ENCODE peak calls at places on chromosome 2, in four cellular contexts. One of them, this sample, is unnamed. For H3F3A, the result is how much of the 10 kb centered on the place peaks cover.

GRCh38 chr2:128516938-128517337 is 198.3 kb upstream of the HS6ST1 start:
- DNase-seq in MM.1S: no peak
- DNase-seq in neural progenitor cell: no peak
- DNase-seq in GM23248: no peak
- DNase-seq in this sample: no peak

GRCh38 chr2:217988014-217988839 is 14.6 kb downstream of the TNS1 start:
- DNase-seq in MM.1S: peak
- DNase-seq in neural progenitor cell: peak
- DNase-seq in GM23248: peak
- DNase-seq in this sample: peak

GRCh38 chr2:74010087-74010541 is 25.4 kb downstream of the TET3 start:
- DNase-seq in MM.1S: no peak
- DNase-seq in GM23248: no peak
- DNase-seq in neural progenitor cell: no peak
- DNase-seq in this sample: peak

GRCh38 chr2:75801234-75801982 is 90.7 kb upstream of the GCFC2 start:
- DNase-seq in GM23248: no peak
- DNase-seq in neural progenitor cell: no peak
- DNase-seq in MM.1S: peak
- DNase-seq in this sample: no peak

GRCh38 chr2:149080104-149080503 is 41.6 kb downstream of the LYPD6B start:
- DNase-seq in MM.1S: no peak
- DNase-seq in neural progenitor cell: no peak
- DNase-seq in GM23248: no peak
- DNase-seq in this sample: no peak

GRCh38 chr2:105301646-105302045 is 27.9 kb downstream of the TGFBRAP1 start:
- DNase-seq in neural progenitor cell: no peak
- DNase-seq in GM23248: no peak
- DNase-seq in MM.1S: no peak
- DNase-seq in this sample: no peak

GRCh38 chr2:148876589-148877402 is 1.8 kb downstream of the KIF5C start:
- DNase-seq in MM.1S: no peak
- DNase-seq in neural progenitor cell: peak
- DNase-seq in GM23248: peak
- DNase-seq in this sample: peak

GRCh38 chr2:86383844-86384243 is 46.4 kb upstream of the REEP1 start:
- DNase-seq in GM23248: peak
- DNase-seq in neural progenitor cell: no peak
- DNase-seq in MM.1S: no peak
- DNase-seq in this sample: no peak

GRCh38 chr2:222627764-222628163 is 28.1 kb downstream of the FARSB start:
- DNase-seq in GM23248: no peak
- DNase-seq in MM.1S: no peak
- DNase-seq in neural progenitor cell: no peak
- DNase-seq in this sample: no peak

GRCh38 chr2:215749092-215749957 is 264.0 kb downstream of the MREG start:
- DNase-seq in MM.1S: no peak
- DNase-seq in GM23248: peak
- DNase-seq in neural progenitor cell: no peak
- DNase-seq in this sample: no peak

GRCh38 chr2:10552220-10552870 is 104.2 kb upstream of the ODC1 start:
- DNase-seq in MM.1S: no peak
- DNase-seq in GM23248: peak
- DNase-seq in neural progenitor cell: no peak
- DNase-seq in this sample: peak

GRCh38 chr2:65030481-65030880 is 25.7 kb upstream of the CEP68 start:
- DNase-seq in MM.1S: peak
- DNase-seq in GM23248: no peak
- DNase-seq in neural progenitor cell: no peak
- DNase-seq in this sample: no peak
- H3F3A ChIP-seq in MM.1S: half or more
- H3F3A ChIP-seq in GM23248: under half
- H3F3A ChIP-seq in neural progenitor cell: under half
- H3F3A ChIP-seq in this sample: under half

GRCh38 chr2:24017711-24018110 is 7.8 kb downstream of the MFSD2B start:
- DNase-seq in MM.1S: no peak
- DNase-seq in GM23248: no peak
- DNase-seq in neural progenitor cell: no peak
- DNase-seq in this sample: peak
- H3F3A ChIP-seq in MM.1S: under half
- H3F3A ChIP-seq in GM23248: under half
- H3F3A ChIP-seq in neural progenitor cell: under half
- H3F3A ChIP-seq in this sample: under half

GRCh38 chr2:26316845-26317244 is 29.1 kb upstream of the SELENOI start:
- DNase-seq in neural progenitor cell: no peak
- DNase-seq in GM23248: no peak
- DNase-seq in MM.1S: no peak
- DNase-seq in this sample: no peak

GRCh38 chr2:26317377-26318105 is 28.4 kb upstream of the SELENOI start:
- DNase-seq in MM.1S: no peak
- DNase-seq in neural progenitor cell: no peak
- DNase-seq in GM23248: peak
- DNase-seq in this sample: no peak

GRCh38 chr2:26314243-26314642 is 31.7 kb upstream of the SELENOI start:
- DNase-seq in GM23248: no peak
- DNase-seq in neural progenitor cell: peak
- DNase-seq in MM.1S: no peak
- DNase-seq in this sample: no peak

GRCh38 chr2:26313446-26313845 is 32.5 kb upstream of the SELENOI start:
- DNase-seq in MM.1S: no peak
- DNase-seq in GM23248: no peak
- DNase-seq in neural progenitor cell: no peak
- DNase-seq in this sample: no peak

DNA sequence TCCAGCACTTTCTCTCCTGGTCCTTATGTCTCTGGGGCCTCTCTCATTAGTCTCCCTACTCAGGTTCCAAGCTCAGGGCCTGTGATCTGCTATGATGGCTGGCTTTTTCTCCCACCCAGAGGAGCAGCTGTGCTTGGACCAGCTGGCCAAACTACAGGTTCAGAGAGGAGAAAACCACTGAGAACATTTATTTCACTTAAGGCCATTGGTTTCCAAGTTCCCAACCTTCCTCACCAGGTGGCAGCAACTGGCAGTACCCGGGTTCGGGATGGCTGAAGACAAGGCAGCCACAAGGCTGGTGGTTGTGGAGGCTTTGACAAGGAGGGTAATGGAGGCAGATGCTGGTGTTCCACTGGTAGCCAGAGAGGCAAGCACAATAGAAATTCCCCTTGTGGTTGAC is 29.9 kb upstream of the SELENOI start:
- DNase-seq in MM.1S: peak
- DNase-seq in GM23248: peak
- DNase-seq in neural progenitor cell: peak
- DNase-seq in this sample: peak
- H3F3A ChIP-seq in MM.1S: under half
- H3F3A ChIP-seq in GM23248: under half
- H3F3A ChIP-seq in neural progenitor cell: under half
- H3F3A ChIP-seq in this sample: under half

DNA sequence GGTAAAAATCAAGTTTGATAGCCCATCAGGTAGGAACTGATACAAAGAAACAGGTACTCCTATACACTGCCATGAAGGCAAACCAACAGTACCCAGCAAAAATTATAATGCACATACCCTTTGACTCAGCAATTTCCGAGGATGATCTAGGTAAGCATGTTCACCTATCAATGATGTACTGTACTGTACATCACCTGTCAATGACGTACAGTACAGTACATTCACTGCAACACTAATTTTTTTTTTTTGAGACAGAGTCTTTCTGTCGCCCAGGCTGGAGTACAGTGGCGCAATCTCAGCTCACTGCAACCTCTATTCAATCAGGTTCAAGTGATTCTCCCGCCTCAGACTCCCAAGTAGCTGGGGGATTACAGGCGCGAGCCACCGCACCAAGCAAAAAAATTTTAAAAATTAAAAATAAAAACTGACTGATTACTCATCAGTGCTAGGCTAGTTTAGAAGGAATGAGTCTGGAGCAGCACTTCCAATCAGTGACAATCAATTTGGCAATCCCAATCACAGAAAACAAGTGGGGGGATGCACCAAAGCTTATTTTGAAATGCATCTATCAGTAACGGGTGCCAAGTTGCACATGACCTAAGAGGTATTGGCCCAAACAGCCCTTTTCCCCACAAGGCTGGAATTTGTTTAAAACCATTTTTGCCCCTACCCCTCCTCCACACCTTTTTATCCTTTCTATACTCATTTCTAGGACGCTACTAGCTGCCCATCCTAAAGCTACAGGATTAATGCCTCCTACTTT is 8.2 kb downstream of the SRSF7 start:
- DNase-seq in MM.1S: no peak
- DNase-seq in GM23248: no peak
- DNase-seq in neural progenitor cell: no peak
- DNase-seq in this sample: no peak
- H3F3A ChIP-seq in MM.1S: half or more
- H3F3A ChIP-seq in GM23248: half or more
- H3F3A ChIP-seq in neural progenitor cell: half or more
- H3F3A ChIP-seq in this sample: half or more

GRCh38 chr2:237691200-237691907 is 64.0 kb downstream of the LRRFIP1 start:
- DNase-seq in GM23248: no peak
- DNase-seq in MM.1S: peak
- DNase-seq in neural progenitor cell: peak
- DNase-seq in this sample: no peak
- H3F3A ChIP-seq in GM23248: half or more
- H3F3A ChIP-seq in MM.1S: under half
- H3F3A ChIP-seq in neural progenitor cell: under half
- H3F3A ChIP-seq in this sample: under half

GRCh38 chr2:9276901-9277455 is 70.4 kb downstream of the ASAP2 start:
- DNase-seq in neural progenitor cell: no peak
- DNase-seq in MM.1S: no peak
- DNase-seq in GM23248: no peak
- DNase-seq in this sample: no peak

GRCh38 chr2:9278439-9278838 is 71.8 kb downstream of the ASAP2 start:
- DNase-seq in GM23248: no peak
- DNase-seq in MM.1S: no peak
- DNase-seq in neural progenitor cell: no peak
- DNase-seq in this sample: no peak

GRCh38 chr2:9274701-9275343 is 68.2 kb downstream of the ASAP2 start:
- DNase-seq in GM23248: no peak
- DNase-seq in MM.1S: no peak
- DNase-seq in neural progenitor cell: no peak
- DNase-seq in this sample: no peak

GRCh38 chr2:9275399-9275798 is 68.8 kb downstream of the ASAP2 start:
- DNase-seq in neural progenitor cell: no peak
- DNase-seq in MM.1S: no peak
- DNase-seq in GM23248: no peak
- DNase-seq in this sample: no peak

GRCh38 chr2:9276074-9276473 is 69.5 kb downstream of the ASAP2 start:
- DNase-seq in GM23248: no peak
- DNase-seq in neural progenitor cell: no peak
- DNase-seq in MM.1S: no peak
- DNase-seq in this sample: no peak
- H3F3A ChIP-seq in GM23248: under half
- H3F3A ChIP-seq in neural progenitor cell: under half
- H3F3A ChIP-seq in MM.1S: under half
- H3F3A ChIP-seq in this sample: under half

DNA sequence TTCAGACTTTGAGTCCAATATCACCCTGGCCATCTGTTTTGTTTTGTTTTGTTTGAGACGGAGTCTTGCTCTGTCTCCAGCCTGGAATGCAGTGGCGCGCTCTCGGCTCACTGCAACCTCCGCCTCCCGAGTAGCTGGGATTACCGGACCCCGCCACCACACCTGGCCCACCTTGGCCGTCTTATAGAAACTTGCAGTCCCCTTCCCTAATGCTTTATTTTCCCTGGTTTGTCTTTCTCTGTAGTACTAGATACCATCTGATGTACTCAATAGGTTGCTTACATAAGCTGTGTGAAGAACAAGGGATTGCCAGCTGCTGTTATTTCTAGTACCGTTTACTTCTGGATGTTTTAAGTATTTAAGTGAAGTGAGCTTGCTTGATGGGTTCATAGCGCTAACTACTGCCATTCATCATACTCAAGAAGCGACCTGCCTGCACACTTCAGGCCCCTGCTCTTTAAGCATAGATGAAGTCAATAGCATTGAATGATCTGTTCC is 1.2 kb downstream of the RPL31 start:
- DNase-seq in GM23248: no peak
- DNase-seq in MM.1S: no peak
- DNase-seq in neural progenitor cell: peak
- DNase-seq in this sample: no peak
- H3F3A ChIP-seq in GM23248: half or more
- H3F3A ChIP-seq in MM.1S: under half
- H3F3A ChIP-seq in neural progenitor cell: half or more
- H3F3A ChIP-seq in this sample: under half

DNA sequence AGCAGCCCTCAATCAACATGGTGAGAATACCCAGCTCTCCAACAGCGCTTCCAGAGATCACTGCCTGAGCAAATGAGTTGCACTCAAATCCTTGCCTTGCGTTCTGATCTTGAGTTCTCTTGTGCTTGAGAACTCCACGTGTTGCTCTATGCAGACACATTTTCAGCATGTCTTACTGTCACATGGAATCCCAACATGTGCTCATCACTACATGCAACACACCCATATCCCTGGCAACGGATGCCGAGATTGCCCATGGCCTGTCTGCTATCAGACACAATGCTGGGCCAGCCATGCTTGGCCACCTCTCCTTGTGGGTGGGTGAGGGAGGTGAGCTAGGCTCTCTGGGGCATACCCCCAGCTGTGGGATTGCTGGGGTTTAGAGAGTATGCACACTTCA is 91.9 kb upstream of the LDAH start:
- DNase-seq in neural progenitor cell: no peak
- DNase-seq in MM.1S: no peak
- DNase-seq in GM23248: no peak
- DNase-seq in this sample: no peak
- H3F3A ChIP-seq in neural progenitor cell: under half
- H3F3A ChIP-seq in MM.1S: under half
- H3F3A ChIP-seq in GM23248: under half
- H3F3A ChIP-seq in this sample: under half

This sample was measured in SK-N-SH.